ENCODE peak calls at places on chromosomes 5 and 9, in seven cellular contexts. Q is astrocyte of the hippocampus; K is EH; G is progenitor cell of endocrine pancreas; X is T-helper 1 cell; C is naive thymus-derived CD4-positive, alpha-beta T cell; Y is activated T-helper 1 cell treated with anti-CD3 and anti-CD28 coated beads, Interleukin-12 subunit alpha, Interleukin-12 subunit beta, Interleukin-2, Interleukin-4 antibody, amounts not matched to agents 30 ng/mL and 10 ng/mL and 1 ng/mL, durations not matched to agents 14 hours and 24 hours and 36 hours. T is an unnamed sample.
A peak's percentile ranks its signal among the peaks of the same experiment; 100 is the strongest.

GRCh38 chr5:68848086-68848485 is 245.7 kb upstream of the SLC30A5 start:
- DNase-seq in C (no peak), Y (no peak), Q (peak; percentile 26), G (no peak), X (no peak), K (peak; percentile 73), T (no peak)

GRCh38 chr5:83991566-83992224 is 271.0 kb upstream of the HAPLN1 start:
- DNase-seq in K (peak; percentile 44), Q (peak; percentile 55), X (no peak), G (no peak), Y (no peak), C (no peak), T (no peak)

GRCh38 chr9:85077954-85078353 is 408.4 kb downstream of the NTRK2 start:
- DNase-seq in C (no peak), Q (no peak), X (no peak), Y (no peak), G (no peak), K (no peak), T (no peak)

GRCh38 chr9:21160178-21160577 is 6.3 kb downstream of the IFNA21 start:
- DNase-seq in G (no peak), Y (no peak), C (no peak), Q (peak; percentile 24), X (no peak), K (peak; percentile 5), T (peak; percentile 29)

GRCh38 chr5:135973323-135974018 is 18.7 kb upstream of the LECT2 start:
- DNase-seq in K (peak; percentile 42), Q (no peak), G (no peak), Y (no peak), C (no peak), X (no peak), T (no peak)

GRCh38 chr5:53010819-53011218 is 21.7 kb downstream of the ITGA2 start:
- DNase-seq in X (no peak), G (no peak), Q (no peak), Y (no peak), C (no peak), K (peak; percentile 54), T (no peak)

GRCh38 chr5:81398741-81399140 is 4.8 kb upstream of the ACOT12 start:
- DNase-seq in Y (no peak), G (no peak), C (no peak), X (no peak), Q (no peak), K (no peak), T (no peak)

GRCh38 chr5:2756211-2756746 is 4.8 kb upstream of the IRX2 start:
- DNase-seq in Y (no peak), K (peak; percentile 92), X (no peak), G (no peak), Q (no peak), C (no peak), T (peak; percentile 15)

GRCh38 chr5:67453526-67453925 is 256.9 kb upstream of the CD180 start:
- DNase-seq in Q (peak; percentile 71), Y (no peak), X (no peak), G (no peak), C (no peak), K (peak; percentile 79), T (no peak)

GRCh38 chr5:9596256-9596655 is 33.9 kb downstream of the TAS2R1 start:
- DNase-seq in X (no peak), K (peak; percentile 44), G (no peak), Y (no peak), Q (no peak), C (no peak), T (no peak)

GRCh38 chr9:72882117-72882775 is 70.6 kb downstream of the ALDH1A1 start:
- DNase-seq in K (peak; percentile 27), C (no peak), X (no peak), G (no peak), Q (peak; percentile 44), Y (no peak), T (no peak)

GRCh38 chr5:149855371-149855770 is 89.2 kb downstream of the PDE6A start:
- DNase-seq in K (no peak), Q (peak; percentile 71), G (no peak), Y (no peak), X (no peak), C (no peak), T (no peak)

GRCh38 chr5:146643805-146644204 is 127.8 kb upstream of the GPR151 start:
- DNase-seq in Y (no peak), X (no peak), C (no peak), Q (no peak), G (no peak), K (no peak), T (no peak)

GRCh38 chr9:137951597-137952490 is 74.3 kb downstream of the CACNA1B start:
- DNase-seq in K (no peak), Y (no peak), G (no peak), C (no peak), X (no peak), Q (no peak), T (no peak)

GRCh38 chr5:134088291-134088690 is 26.2 kb upstream of the TCF7 start:
- DNase-seq in Y (no peak), C (no peak), G (no peak), X (no peak), Q (peak; percentile 92), K (peak; percentile 53), T (no peak)

GRCh38 chr9:91302831-91303230 is 58.9 kb downstream of the AUH start:
- DNase-seq in G (no peak), K (peak; percentile 92), C (no peak), Y (no peak), X (no peak), Q (peak; percentile 48), T (no peak)

GRCh38 chr5:139654875-139655491 is 6.8 kb downstream of the CXXC5 start:
- DNase-seq in C (no peak), Y (no peak), K (no peak), G (no peak), X (no peak), Q (peak; percentile 50), T (no peak)

GRCh38 chr9:97441729-97442128 is 29.8 kb downstream of the TDRD7 start:
- DNase-seq in Y (no peak), Q (no peak), G (no peak), C (no peak), X (no peak), K (peak; percentile 12), T (no peak)

GRCh38 chr5:140311011-140311467 is 8.1 kb upstream of the PFDN1 start:
- DNase-seq in K (peak; percentile 94), C (no peak), X (no peak), Y (no peak), Q (peak; percentile 86), G (no peak), T (peak; percentile 55)